ENCODE peak calls at places on chromosomes 4 and X, in nine cellular contexts. V is DND-41; E is H9; A is esophagus squamous epithelium; G is upper lobe of left lung; R is suprapubic skin; S is lung; U is CD8-positive, alpha-beta T cell; Q is A549. L is an unnamed sample. For H3K9me3, the result is how much of the 10 kb centered on the place peaks cover.

GRCh38 chr4:163493643-163494359 is 689 bp upstream of the TMA16 start:
- DNase-seq in V (no peak), E (no peak), A (no peak), G (no peak), R (no peak), S (no peak), U (no peak), Q (no peak), L (no peak)

GRCh38 chrX:2767631-2768455 is 16.0 kb downstream of the XG start:
- DNase-seq in V (no peak), E (peak), A (no peak), G (no peak), R (peak), S (peak), U (no peak), Q (peak), L (no peak)

GRCh38 chr4:177974461-177974860 is 532.2 kb upstream of the AGA start:
- DNase-seq in V (no peak), E (no peak), A (no peak), G (no peak), R (no peak), S (no peak), U (no peak), Q (no peak), L (no peak)

GRCh38 chr4:183129125-183129524 is 30.1 kb downstream of the WWC2 start:
- DNase-seq in V (no peak), E (no peak), A (no peak), G (no peak), R (no peak), S (no peak), U (no peak), Q (no peak), L (no peak)

GRCh38 chr4:44157611-44158277 is 290.9 kb downstream of the KCTD8 start:
- DNase-seq in V (no peak), E (no peak), A (no peak), G (no peak), R (no peak), S (no peak), U (no peak), Q (no peak), L (no peak)

GRCh38 chrX:115565888-115566287 is 4.9 kb downstream of the PLS3 start:
- DNase-seq in V (no peak), E (no peak), A (no peak), G (no peak), R (no peak), S (no peak), U (no peak), Q (no peak), L (no peak)

GRCh38 chr4:28226962-28227361 is 1366.3 kb downstream of the STIM2 start:
- DNase-seq in V (no peak), E (no peak), A (no peak), G (no peak), R (no peak), S (no peak), U (no peak), Q (no peak), L (no peak)

GRCh38 chr4:89099034-89099433 is 12.3 kb upstream of the TIGD2 start:
- DNase-seq in V (no peak), E (no peak), A (no peak), G (no peak), R (no peak), S (no peak), U (no peak), Q (no peak), L (no peak)

GRCh38 chr4:38113136-38113535 is 152.9 kb downstream of the PTTG2 start:
- DNase-seq in V (no peak), E (no peak), A (no peak), G (no peak), R (no peak), S (no peak), U (no peak), Q (no peak), L (no peak)

GRCh38 chr4:12304912-12305311 is 876.2 kb upstream of the HS3ST1 start:
- DNase-seq in V (no peak), E (no peak), A (no peak), G (no peak), R (no peak), S (no peak), U (no peak), Q (no peak), L (no peak)

GRCh38 chr4:58809366-58809765 is 1699.2 kb upstream of the IGFBP7 start:
- DNase-seq in V (no peak), E (no peak), A (no peak), G (no peak), R (no peak), S (no peak), U (no peak), Q (no peak), L (no peak)

GRCh38 chr4:124334119-124334518 is 378.4 kb downstream of the ANKRD50 start:
- DNase-seq in V (peak), E (no peak), A (no peak), G (no peak), R (no peak), S (peak), U (no peak), Q (peak), L (no peak)

GRCh38 chr4:158112612-158113011 is 60.2 kb downstream of the GASK1B start:
- DNase-seq in V (no peak), E (no peak), A (no peak), G (no peak), R (no peak), S (no peak), U (no peak), Q (no peak), L (no peak)

GRCh38 chr4:172163215-172163614 is 350.0 kb downstream of the GALNTL6 start:
- DNase-seq in V (no peak), E (no peak), A (no peak), G (no peak), R (no peak), S (no peak), U (no peak), Q (no peak), L (no peak)

GRCh38 chrX:84469226-84469625 is 33.0 kb downstream of the HDX start:
- DNase-seq in V (no peak), E (no peak), A (no peak), G (no peak), R (no peak), S (no peak), U (no peak), Q (no peak), L (no peak)

GRCh38 chr4:11480683-11481082 is 52.0 kb upstream of the HS3ST1 start:
- DNase-seq in V (peak), E (no peak), A (no peak), G (no peak), R (no peak), S (peak), U (no peak), Q (no peak), L (no peak)

GRCh38 chr4:86718152-86718551 is 124.0 kb downstream of the PTPN13 start:
- DNase-seq in V (no peak), E (no peak), A (no peak), G (no peak), R (no peak), S (no peak), U (no peak), Q (no peak), L (no peak)

GRCh38 chr4:62709618-62710252 is 1509.6 kb downstream of the ADGRL3 start:
- DNase-seq in V (no peak), E (no peak), A (no peak), G (no peak), R (no peak), S (no peak), U (no peak), Q (no peak), L (no peak)

GRCh38 chrX:134186362-134187121 is 50.4 kb upstream of the CCDC160 start:
- DNase-seq in V (peak), E (no peak), A (no peak), G (no peak), R (no peak), S (no peak), U (peak), Q (no peak), L (no peak)

GRCh38 chr4:8336412-8337075 is 67.0 kb downstream of the HTRA3 start:
- DNase-seq in V (no peak), E (no peak), A (no peak), G (no peak), R (no peak), S (no peak), U (no peak), Q (no peak), L (no peak)

GRCh38 chrX:38664285-38664684 is 102.9 kb downstream of the TSPAN7 start:
- DNase-seq in V (peak), E (no peak), A (no peak), G (no peak), R (no peak), S (no peak), U (no peak), Q (peak), L (no peak)
- TF ChIP-seq CTCF in V (peak), E (peak), A (peak), G (no peak), R (peak), S (no peak), U (no peak), Q (peak), L (peak)

GRCh38 chrX:22246620-22247019 is 26.1 kb upstream of the CBLL2 start:
- DNase-seq in V (no peak), E (no peak), A (no peak), G (no peak), R (no peak), S (no peak), U (no peak), Q (no peak), L (no peak)
- H3K9me3 ChIP-seq in V (under half), E (under half), A (under half), G (under half), R (under half), S (under half), U (under half), Q (under half), L (under half)

DNA sequence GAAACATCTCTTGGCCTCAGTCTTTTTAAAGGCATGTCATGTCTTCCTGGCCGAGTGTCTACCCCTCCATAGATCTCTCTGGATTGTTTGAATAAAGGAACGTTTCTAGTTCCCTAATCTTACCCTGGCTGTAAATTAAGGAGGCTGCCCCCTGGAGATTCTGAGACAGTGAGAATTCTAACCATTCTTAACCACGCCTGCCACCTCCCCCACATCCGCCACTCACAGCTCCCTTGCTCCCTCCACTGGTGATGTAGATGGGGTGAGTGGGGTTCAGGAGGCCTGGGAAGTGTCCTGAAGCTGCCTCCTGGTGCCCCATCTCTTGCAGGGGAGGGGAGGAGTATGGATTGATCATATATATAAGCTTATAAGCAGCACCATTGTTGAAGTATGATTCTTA is 48.0 kb upstream of the TRIM2 start:
- DNase-seq in V (peak), E (no peak), A (no peak), G (no peak), R (no peak), S (no peak), U (no peak), Q (no peak), L (no peak)
- TF ChIP-seq CTCF in V (peak), E (peak), A (no peak), G (no peak), R (no peak), S (no peak), U (no peak), Q (no peak), L (no peak)

DNA sequence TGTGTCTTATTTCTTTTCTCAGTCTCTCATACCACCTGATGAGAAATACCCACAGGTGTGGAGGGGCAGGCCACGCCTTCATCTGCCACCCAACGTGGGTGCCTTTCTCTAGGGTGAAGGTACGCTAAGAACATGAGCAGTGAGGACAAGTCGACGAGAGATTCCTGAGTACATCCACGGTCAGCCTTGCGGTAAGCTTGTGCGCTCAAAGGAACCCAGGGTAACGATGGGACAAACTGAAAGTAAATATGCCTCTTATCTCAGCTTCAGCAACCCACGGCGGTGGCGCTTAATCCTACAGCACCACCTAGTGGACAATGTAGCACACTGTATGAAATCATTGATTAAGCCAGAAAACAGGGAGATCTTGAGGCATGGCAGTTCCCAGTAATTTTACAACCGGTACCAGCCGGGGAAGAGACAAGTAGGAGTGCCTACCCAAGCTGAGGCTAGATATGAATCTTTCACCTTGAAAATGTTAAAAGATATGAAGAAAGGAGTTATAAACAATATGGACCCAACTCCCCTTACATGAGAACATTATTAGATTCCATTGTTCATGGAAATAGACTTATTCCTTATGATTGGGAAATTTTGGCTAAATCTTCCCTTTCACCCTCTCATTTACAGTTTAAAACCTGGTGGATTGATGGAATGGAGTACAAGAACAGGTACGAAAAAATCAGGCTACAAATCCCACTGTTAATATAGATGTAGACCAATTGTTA is 63.0 kb downstream of the ZNF732 start:
- DNase-seq in V (peak), E (peak), A (no peak), G (no peak), R (peak), S (peak), U (peak), Q (no peak), L (peak)
- H3K9me3 ChIP-seq in V (under half), E (under half), A (under half), G (under half), R (under half), S (under half), U (under half), Q (under half), L (under half)

DNA sequence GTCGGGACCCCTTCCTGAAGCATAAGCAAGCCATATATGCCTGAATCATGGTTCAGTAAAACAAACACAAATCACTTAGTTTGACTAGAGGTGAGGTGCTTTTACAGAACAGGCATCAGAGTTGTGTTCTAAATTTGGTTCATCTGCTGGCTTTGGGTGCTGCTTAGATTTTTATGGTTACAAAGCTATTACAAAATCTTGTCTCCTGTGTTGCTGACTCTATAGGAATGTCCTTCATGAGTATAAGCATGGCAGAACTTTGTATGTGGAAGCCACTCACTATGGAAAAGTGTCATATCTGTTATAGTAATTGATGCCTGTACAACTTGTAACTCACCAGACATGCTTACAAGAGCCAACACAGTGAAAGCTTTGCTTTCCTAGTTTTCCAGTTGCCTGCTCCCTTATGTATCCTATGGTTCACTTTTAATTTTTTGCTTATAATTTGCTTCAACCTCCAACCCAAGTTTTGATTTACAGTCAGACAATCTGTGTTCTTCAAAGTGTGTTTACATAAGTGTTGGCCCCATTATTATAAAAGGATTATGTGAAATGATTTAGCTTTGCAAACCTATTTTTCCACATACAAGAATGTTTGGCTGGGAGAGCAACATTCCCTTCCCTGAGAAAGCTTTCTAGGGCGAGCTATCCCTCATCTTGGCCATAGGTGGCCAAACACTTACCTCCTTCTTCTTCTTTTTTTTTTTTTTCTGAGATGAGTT is 30.0 kb upstream of the CYP2U1 start:
- DNase-seq in V (no peak), E (no peak), A (no peak), G (no peak), R (no peak), S (no peak), U (no peak), Q (no peak), L (no peak)
- TF ChIP-seq CTCF in V (no peak), E (no peak), A (no peak), G (no peak), R (no peak), S (no peak), U (no peak), Q (no peak), L (no peak)

GRCh38 chrX:6793000-6793399 is 258.1 kb upstream of the VCX3A start:
- DNase-seq in V (no peak), E (no peak), A (no peak), G (no peak), R (no peak), S (no peak), U (no peak), Q (no peak), L (no peak)
- H3K9me3 ChIP-seq in V (under half), E (under half), A (under half), G (under half), R (under half), S (under half), U (under half), Q (under half), L (under half)

GRCh38 chrX:139967300-139967699 is 2.0 kb upstream of the CXorf66 start:
- DNase-seq in V (no peak), E (no peak), A (no peak), G (no peak), R (no peak), S (no peak), U (no peak), Q (peak), L (no peak)
- TF ChIP-seq CTCF in V (peak), E (peak), A (no peak), G (no peak), R (no peak), S (no peak), U (no peak), Q (peak), L (no peak)

GRCh38 chr4:1785592-1785991 is 7.5 kb upstream of the FGFR3 start:
- DNase-seq in V (no peak), E (no peak), A (no peak), G (no peak), R (no peak), S (no peak), U (no peak), Q (no peak), L (no peak)
- H3K9me3 ChIP-seq in V (under half), E (under half), A (under half), G (under half), R (under half), S (under half), U (under half), Q (under half), L (under half)